ENCODE peak calls at places on chromosome 9, in nine cellular contexts. Z is A673; Y is IMR-90; A is cardiac fibroblast; N is skeletal muscle cell; R is adipocyte; W is coronary artery; F is CD8-positive, alpha-beta T cell; P is GM23248. E is an unnamed sample.

GRCh38 chr9:71665247-71665646 is 103.1 kb downstream of the CEMIP2 start:
- DNase-seq in F (no peak), Y (no peak), R (no peak), W (no peak), N (no peak), A (no peak), P (no peak), Z (no peak), E (no peak)

GRCh38 chr9:70479880-70480291 is 65.4 kb upstream of the KLF9 start:
- DNase-seq in R (peak), W (no peak), Y (peak), Z (no peak), P (peak), F (no peak), A (peak), N (peak), E (no peak)

GRCh38 chr9:111052831-111053230 is 14.6 kb upstream of the LPAR1 start:
- DNase-seq in Y (peak), A (no peak), N (no peak), W (no peak), F (no peak), R (peak), P (peak), Z (no peak), E (no peak)

GRCh38 chr9:130186839-130187522 is 14.8 kb downstream of the NCS1 start:
- DNase-seq in Z (no peak), W (peak), F (no peak), R (peak), A (peak), N (no peak), P (peak), Y (peak), E (peak)

GRCh38 chr9:86734762-86735161 is 212.5 kb downstream of the GAS1 start:
- DNase-seq in R (no peak), N (no peak), Y (peak), P (peak), Z (peak), A (peak), F (no peak), W (no peak), E (no peak)

GRCh38 chr9:83166369-83166768 is 103.4 kb upstream of the RASEF start:
- DNase-seq in Z (no peak), A (no peak), W (no peak), N (no peak), Y (no peak), F (no peak), R (no peak), P (no peak), E (no peak)

GRCh38 chr9:135990468-135991429 is 29.6 kb upstream of the UBAC1 start:
- DNase-seq in P (peak), A (peak), R (peak), Y (peak), W (no peak), F (peak), N (no peak), Z (peak), E (peak)

GRCh38 chr9:114094971-114095370 is 4.1 kb downstream of the KIF12 start:
- DNase-seq in Z (no peak), P (no peak), Y (no peak), A (no peak), N (no peak), F (no peak), W (no peak), R (no peak), E (no peak)

GRCh38 chr9:13569706-13570423 is 290.4 kb upstream of the MPDZ start:
- DNase-seq in A (peak), Z (no peak), N (peak), R (peak), W (no peak), P (peak), F (no peak), Y (no peak), E (no peak)

GRCh38 chr9:91354846-91355245 is 6.9 kb downstream of the AUH start:
- DNase-seq in Z (no peak), N (no peak), Y (peak), F (no peak), A (no peak), P (peak), R (peak), W (no peak), E (no peak)

GRCh38 chr9:71885467-71885866 is 25.5 kb downstream of the ABHD17B start:
- DNase-seq in R (no peak), A (no peak), F (no peak), Z (no peak), Y (no peak), N (no peak), P (no peak), W (no peak), E (no peak)

GRCh38 chr9:119963258-119963797 is 594.1 kb upstream of the BRINP1 start:
- DNase-seq in N (peak), W (no peak), A (peak), R (peak), F (no peak), P (peak), Y (peak), Z (peak), E (no peak)

GRCh38 chr9:92663126-92663525 is 6.8 kb downstream of the IPPK start:
- DNase-seq in P (no peak), Y (no peak), F (no peak), Z (no peak), A (no peak), R (no peak), N (no peak), W (no peak), E (no peak)

GRCh38 chr9:83622433-83622813 is 520 bp upstream of the IDNK start:
- DNase-seq in F (no peak), A (no peak), P (peak), R (no peak), Y (no peak), N (no peak), W (no peak), Z (no peak), E (peak)

GRCh38 chr9:137454145-137454505 is 5.0 kb downstream of the NSMF start:
- DNase-seq in F (no peak), A (peak), Y (no peak), R (peak), W (no peak), P (peak), N (no peak), Z (no peak), E (peak)

GRCh38 chr9:22142681-22143080 is 133.6 kb upstream of the CDKN2B start:
- DNase-seq in P (peak), A (peak), W (no peak), Y (peak), F (no peak), N (no peak), Z (no peak), R (peak), E (no peak)

GRCh38 chr9:121636411-121636865 is 15.0 kb upstream of the DAB2IP start:
- DNase-seq in Z (no peak), R (peak), A (peak), W (no peak), P (peak), F (no peak), N (no peak), Y (peak), E (no peak)

GRCh38 chr9:121325387-121325786 is 44.7 kb downstream of the STOM start:
- DNase-seq in F (no peak), N (no peak), R (no peak), W (no peak), Z (no peak), A (no peak), Y (no peak), P (no peak), E (no peak)

GRCh38 chr9:77752566-77752965 is 104.4 kb upstream of the GNA14 start:
- DNase-seq in Z (peak), A (peak), W (no peak), F (no peak), P (peak), R (peak), N (peak), Y (peak), E (no peak)

GRCh38 chr9:84271887-84272556 is 68.5 kb downstream of the SLC28A3 start:
- DNase-seq in Z (no peak), Y (peak), W (no peak), R (peak), P (peak), F (no peak), N (no peak), A (peak), E (no peak)

GRCh38 chr9:123657099-123657498 is 272.8 kb downstream of the DENND1A start:
- DNase-seq in Y (no peak), Z (no peak), A (no peak), W (no peak), R (no peak), F (no peak), P (no peak), N (no peak), E (no peak)

GRCh38 chr9:109320338-109320733 is 523 bp downstream of the EPB41L4B start:
- DNase-seq in P (peak), R (peak), A (no peak), Y (no peak), F (no peak), Z (no peak), N (no peak), W (no peak), E (peak)

GRCh38 chr9:135878528-135879236 is 28.7 kb downstream of the CAMSAP1 start:
- DNase-seq in F (no peak), A (no peak), R (no peak), N (no peak), Z (no peak), Y (no peak), W (no peak), P (no peak), E (no peak)

GRCh38 chr9:31290731-31291130 is 1093.7 kb upstream of the ACO1 start:
- DNase-seq in P (no peak), F (no peak), N (no peak), R (no peak), A (no peak), W (no peak), Z (no peak), Y (no peak), E (no peak)

DNA sequence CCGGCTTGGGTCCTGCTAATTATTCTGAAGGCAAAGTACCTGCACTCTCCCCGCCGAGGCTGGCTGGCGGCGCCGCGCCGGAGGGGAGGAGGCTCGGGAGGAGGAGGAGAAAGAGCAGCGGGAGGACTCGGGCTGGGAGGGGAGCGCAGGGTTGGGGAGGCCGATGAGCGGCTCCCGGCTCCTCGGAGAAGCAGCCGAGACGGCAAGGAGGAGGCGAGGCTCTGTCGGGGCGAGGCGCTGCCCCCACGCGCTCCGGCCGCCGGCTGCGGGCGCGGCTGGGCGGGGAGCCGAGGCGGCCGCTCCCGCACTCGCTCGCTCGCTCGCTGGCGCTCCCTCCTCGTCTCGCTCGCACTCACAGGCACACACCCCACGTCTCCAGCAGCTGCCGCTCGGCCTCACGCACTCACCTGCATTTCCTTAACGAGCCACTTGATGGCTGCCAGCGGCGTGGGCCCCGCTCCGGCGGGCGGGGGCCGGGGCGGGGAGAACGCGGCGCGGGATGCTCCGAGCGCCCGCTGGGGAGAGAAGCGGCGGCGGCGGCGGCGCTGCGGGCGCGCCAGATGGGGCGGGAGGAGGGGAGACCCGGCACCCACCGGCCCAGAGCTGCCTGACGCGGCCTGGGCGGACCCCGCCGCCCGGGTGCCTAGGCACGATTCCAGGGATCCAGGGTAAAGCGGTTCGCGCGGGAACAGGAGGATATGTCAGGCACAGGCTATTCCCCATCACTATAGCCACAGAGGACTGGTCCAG is at the start of gene PTPRD:
- DNase-seq in W (no peak), Y (peak), R (peak), A (peak), F (no peak), N (no peak), P (peak), Z (peak), E (no peak)
- H3K4me3 ChIP-seq in W (peak), Y (peak), R (peak), A (peak), F (no peak), N (peak), P (peak), Z (peak), E (no peak)

DNA sequence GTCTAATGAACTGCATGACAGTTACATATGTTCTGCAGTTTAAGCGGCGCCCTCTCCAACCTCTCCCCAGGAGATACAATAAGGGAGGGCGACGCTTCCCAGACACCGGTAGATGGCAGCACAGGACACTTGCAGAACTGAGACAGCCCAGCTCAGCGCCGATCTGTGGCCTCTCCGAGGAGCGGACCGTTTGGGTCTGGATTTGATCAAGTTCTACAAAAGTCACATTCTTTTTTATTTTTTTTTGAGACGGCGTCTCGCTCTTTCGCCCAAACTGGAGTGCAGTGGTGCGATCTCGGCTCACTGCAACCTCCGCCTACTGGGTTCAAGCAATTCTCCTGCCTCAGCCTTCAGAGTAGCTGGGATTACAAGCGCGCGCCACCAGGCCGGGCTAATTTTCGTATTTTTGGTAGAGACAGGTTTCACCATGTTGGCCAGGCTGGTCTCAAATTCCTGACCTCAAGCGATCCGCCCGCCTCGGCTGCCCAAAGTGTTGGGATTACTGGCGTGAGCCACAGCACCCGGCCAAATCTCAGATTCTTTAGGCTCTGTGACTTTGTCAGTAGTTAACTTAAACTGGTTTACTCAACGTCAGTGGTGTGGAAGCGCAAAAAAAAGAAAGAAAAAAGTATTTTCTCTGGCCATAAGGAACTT is 1.4 kb upstream of the ATOSB start:
- DNase-seq in R (peak), Z (peak), A (peak), P (peak), W (peak), F (peak), N (peak), Y (peak), E (peak)
- H3K4me3 ChIP-seq in R (peak), Z (peak), A (peak), P (peak), W (peak), F (peak), N (peak), Y (peak), E (no peak)

DNA sequence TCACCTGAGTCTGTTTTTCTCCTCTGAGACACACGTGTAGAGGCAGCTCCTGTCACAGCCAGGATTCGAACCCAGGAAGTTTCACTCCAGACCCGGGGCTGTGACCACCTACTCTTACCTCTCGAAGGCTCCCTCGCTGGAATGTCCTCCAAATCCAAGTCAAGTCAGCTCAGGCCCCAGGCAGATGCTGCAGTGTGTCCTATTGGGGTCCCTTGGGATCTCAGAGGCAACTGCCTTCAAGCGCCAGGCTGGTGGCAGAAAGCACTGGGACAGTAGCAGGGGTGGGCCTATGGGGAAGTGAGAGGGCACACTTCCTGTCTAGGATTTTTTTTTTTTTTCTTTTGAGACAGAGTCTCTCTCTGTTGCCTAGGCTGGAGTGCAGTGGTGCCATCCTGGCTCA is 762 bp upstream of the ST6GALNAC4 start:
- DNase-seq in Z (no peak), P (no peak), F (no peak), Y (no peak), W (no peak), N (no peak), R (no peak), A (no peak), E (peak)
- H3K4me3 ChIP-seq in Z (peak), P (no peak), F (peak), Y (no peak), W (peak), N (no peak), R (peak), A (no peak), E (peak)

GRCh38 chr9:127876764-127877562 is 512 bp downstream of the AK1 start:
- DNase-seq in A (no peak), P (peak), F (no peak), N (no peak), W (no peak), Z (no peak), Y (no peak), R (no peak), E (no peak)
- H3K4me3 ChIP-seq in A (peak), P (peak), F (no peak), N (peak), W (peak), Z (peak), Y (peak), R (peak), E (no peak)

GRCh38 chr9:131500939-131501541 is 1.7 kb upstream of the POMT1 start:
- DNase-seq in Y (peak), W (no peak), R (peak), F (peak), P (peak), N (peak), Z (peak), A (peak), E (peak)

GRCh38 chr9:131495726-131496292 is 6.9 kb upstream of the POMT1 start:
- DNase-seq in F (no peak), N (no peak), Z (no peak), A (no peak), Y (no peak), R (no peak), W (no peak), P (no peak), E (no peak)

GRCh38 chr9:131500377-131500776 is 2.3 kb upstream of the POMT1 start:
- DNase-seq in W (no peak), Z (no peak), A (no peak), P (no peak), F (peak), Y (no peak), R (no peak), N (no peak), E (peak)

GRCh38 chr9:131496844-131497425 is 5.8 kb upstream of the POMT1 start:
- DNase-seq in Z (no peak), R (no peak), A (no peak), W (no peak), P (no peak), Y (no peak), F (no peak), N (no peak), E (no peak)

GRCh38 chr9:131499254-131499653 is 3.5 kb upstream of the POMT1 start:
- DNase-seq in Z (no peak), N (no peak), W (no peak), P (no peak), Y (no peak), R (no peak), A (no peak), F (no peak), E (no peak)
- H3K4me3 ChIP-seq in Z (no peak), N (no peak), W (no peak), P (no peak), Y (no peak), R (no peak), A (no peak), F (no peak), E (no peak)